ENCODE peak calls at places on chromosomes 5 and 9, in nine cellular contexts. One of them, this sample, is unnamed.

GRCh38 chr9:134698587-134699342 is 57.2 kb downstream of the COL5A1 start:
- DNase-seq in IMR-90: peak; percentile 36
- DNase-seq in sigmoid colon: peak; percentile 86
- DNase-seq in breast epithelium: peak; percentile 22
- DNase-seq in gastrocnemius medialis: no peak
- DNase-seq in A549: peak; percentile 74
- DNase-seq in K562: peak; percentile 77
- DNase-seq in heart left ventricle: peak; percentile 68
- DNase-seq in suprapubic skin: no peak
- DNase-seq in this sample: no peak

GRCh38 chr5:133930824-133931111 is 37.7 kb downstream of the C5orf15 start:
- DNase-seq in sigmoid colon: no peak
- DNase-seq in IMR-90: no peak
- DNase-seq in heart left ventricle: no peak
- DNase-seq in gastrocnemius medialis: no peak
- DNase-seq in K562: no peak
- DNase-seq in breast epithelium: no peak
- DNase-seq in A549: no peak
- DNase-seq in suprapubic skin: no peak
- DNase-seq in this sample: no peak

GRCh38 chr5:135426102-135427082 is 20.8 kb downstream of the DCANP1 start:
- DNase-seq in breast epithelium: no peak
- DNase-seq in A549: peak; percentile 63
- DNase-seq in suprapubic skin: no peak
- DNase-seq in K562: peak; percentile 59
- DNase-seq in heart left ventricle: no peak
- DNase-seq in gastrocnemius medialis: no peak
- DNase-seq in IMR-90: peak; percentile 61
- DNase-seq in sigmoid colon: no peak
- DNase-seq in this sample: no peak

GRCh38 chr5:6634327-6634713 is 1.1 kb downstream of the SRD5A1 start:
- DNase-seq in suprapubic skin: no peak
- DNase-seq in A549: no peak
- DNase-seq in K562: no peak
- DNase-seq in breast epithelium: no peak
- DNase-seq in IMR-90: no peak
- DNase-seq in heart left ventricle: no peak
- DNase-seq in sigmoid colon: no peak
- DNase-seq in gastrocnemius medialis: no peak
- DNase-seq in this sample: no peak

GRCh38 chr9:121652037-121652837 is 803 bp downstream of the DAB2IP start:
- DNase-seq in K562: no peak
- DNase-seq in IMR-90: no peak
- DNase-seq in breast epithelium: no peak
- DNase-seq in heart left ventricle: peak; percentile 64
- DNase-seq in gastrocnemius medialis: no peak
- DNase-seq in A549: no peak
- DNase-seq in suprapubic skin: no peak
- DNase-seq in sigmoid colon: no peak
- DNase-seq in this sample: no peak

GRCh38 chr9:127899200-127899943 is at the start of gene ST6GALNAC6:
- DNase-seq in suprapubic skin: no peak
- DNase-seq in K562: peak; percentile 90
- DNase-seq in heart left ventricle: peak; percentile 81
- DNase-seq in IMR-90: peak; percentile 68
- DNase-seq in sigmoid colon: peak; percentile 85
- DNase-seq in breast epithelium: no peak
- DNase-seq in gastrocnemius medialis: no peak
- DNase-seq in A549: peak; percentile 65
- DNase-seq in this sample: peak; percentile 93

GRCh38 chr5:155898284-155898683 is 428.7 kb upstream of the SGCD start:
- DNase-seq in breast epithelium: no peak
- DNase-seq in heart left ventricle: no peak
- DNase-seq in suprapubic skin: no peak
- DNase-seq in A549: no peak
- DNase-seq in gastrocnemius medialis: no peak
- DNase-seq in sigmoid colon: no peak
- DNase-seq in IMR-90: no peak
- DNase-seq in K562: no peak
- DNase-seq in this sample: no peak

GRCh38 chr5:62578540-62578939 is at the start of gene LRRC70:
- DNase-seq in breast epithelium: no peak
- DNase-seq in K562: no peak
- DNase-seq in gastrocnemius medialis: no peak
- DNase-seq in A549: peak; percentile 27
- DNase-seq in suprapubic skin: no peak
- DNase-seq in sigmoid colon: no peak
- DNase-seq in heart left ventricle: no peak
- DNase-seq in IMR-90: peak; percentile 64
- DNase-seq in this sample: no peak

DNA sequence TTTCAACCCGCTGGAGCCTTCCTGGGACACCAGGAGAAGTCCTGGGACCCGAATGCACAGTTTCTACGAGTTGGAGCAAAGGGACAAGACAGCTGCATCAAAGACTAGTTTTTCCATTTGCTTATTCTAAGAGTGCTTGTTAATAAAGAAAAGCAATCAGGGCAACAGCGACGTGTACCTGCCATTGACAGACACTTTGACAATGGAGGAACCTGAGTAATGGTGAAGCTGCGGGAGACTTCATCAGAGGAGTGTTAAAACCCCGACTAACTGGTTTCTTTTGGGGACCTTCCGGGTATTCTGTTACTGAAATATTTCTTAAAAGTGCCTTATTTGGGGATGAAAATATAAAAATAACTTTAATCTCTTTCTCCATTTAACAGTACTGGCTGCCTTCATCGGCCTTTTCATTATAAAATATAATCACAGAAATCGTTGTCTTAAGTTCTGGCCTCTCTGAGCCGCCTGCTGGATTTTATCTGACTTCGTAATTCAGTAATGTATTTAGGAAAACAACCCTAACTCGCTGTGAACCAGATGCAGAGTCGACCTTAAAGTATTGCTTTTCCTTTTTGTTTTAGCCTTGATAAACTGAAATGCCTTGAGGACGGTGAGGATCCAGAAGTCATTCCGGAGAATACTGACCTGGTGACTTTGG is 781 bp downstream of the SNAPC3 start:
- DNase-seq in IMR-90: peak; percentile 43
- DNase-seq in suprapubic skin: no peak
- DNase-seq in A549: peak; percentile 13
- DNase-seq in gastrocnemius medialis: no peak
- DNase-seq in heart left ventricle: no peak
- DNase-seq in breast epithelium: no peak
- DNase-seq in K562: no peak
- DNase-seq in sigmoid colon: no peak
- DNase-seq in this sample: no peak
- H3K4me3 ChIP-seq in IMR-90: peak overlapping the region; percentile 80
- H3K4me3 ChIP-seq in suprapubic skin: peak overlapping the region; percentile 89
- H3K4me3 ChIP-seq in A549: peak overlapping the region; percentile 79
- H3K4me3 ChIP-seq in gastrocnemius medialis: peak overlapping the region; percentile 100
- H3K4me3 ChIP-seq in heart left ventricle: peak overlapping the region; percentile 95
- H3K4me3 ChIP-seq in breast epithelium: peak overlapping the region; percentile 83
- H3K4me3 ChIP-seq in K562: peak overlapping the region; percentile 96
- H3K4me3 ChIP-seq in sigmoid colon: peak overlapping the region; percentile 94
- H3K4me3 ChIP-seq in this sample: peak overlapping the region; percentile 98

DNA sequence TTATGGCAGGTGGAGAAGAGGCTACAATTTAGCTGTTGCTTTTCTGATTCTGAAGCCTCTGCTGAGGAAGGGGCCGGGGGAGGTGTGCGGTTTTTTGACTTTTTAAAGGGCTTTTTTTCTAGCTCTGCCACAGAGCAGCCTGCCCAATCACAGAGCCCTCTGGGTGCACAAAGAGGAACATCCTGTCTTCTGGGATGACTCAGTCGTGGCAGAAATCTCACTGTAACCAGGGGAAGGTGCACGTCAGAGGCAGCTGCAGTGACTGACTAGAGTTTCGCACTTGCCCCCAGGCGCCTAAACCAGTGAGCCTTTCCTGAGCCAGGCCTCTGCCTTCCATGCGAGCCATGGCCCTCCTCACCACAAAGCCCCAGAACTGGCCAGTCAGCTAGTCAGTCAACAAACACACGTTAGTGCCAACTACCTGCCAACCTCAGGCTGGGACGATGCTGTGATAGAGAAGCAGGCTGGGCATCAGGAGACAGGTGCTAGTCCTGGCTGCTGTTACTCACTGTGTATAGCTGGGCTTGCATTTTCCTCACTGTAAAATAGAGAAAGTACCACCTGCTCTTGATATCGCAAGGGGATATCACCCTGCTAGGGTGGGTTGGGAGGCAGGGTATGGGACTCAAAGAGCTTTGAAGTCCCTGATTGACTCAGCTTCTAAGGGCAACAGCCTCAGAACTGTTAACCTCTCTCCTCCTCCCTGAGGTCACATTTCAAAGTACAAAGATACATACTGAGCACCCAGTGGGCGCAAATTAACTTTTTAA is 2.2 kb downstream of the AKNA start:
- DNase-seq in IMR-90: peak; percentile 95
- DNase-seq in breast epithelium: peak; percentile 82
- DNase-seq in K562: no peak
- DNase-seq in suprapubic skin: peak; percentile 87
- DNase-seq in A549: peak; percentile 24
- DNase-seq in gastrocnemius medialis: peak; percentile 67
- DNase-seq in sigmoid colon: peak; percentile 89
- DNase-seq in heart left ventricle: peak; percentile 79
- DNase-seq in this sample: peak; percentile 81
- TF ChIP-seq POLR2A in IMR-90: no peak
- TF ChIP-seq POLR2A in breast epithelium: no peak
- TF ChIP-seq POLR2A in K562: no peak
- TF ChIP-seq POLR2A in suprapubic skin: no peak
- TF ChIP-seq POLR2A in A549: no peak
- TF ChIP-seq POLR2A in gastrocnemius medialis: peak; percentile 67
- TF ChIP-seq POLR2A in sigmoid colon: no peak
- TF ChIP-seq POLR2A in heart left ventricle: no peak
- TF ChIP-seq POLR2A in this sample: no peak

GRCh38 chr9:96441798-96442445 is 8.0 kb upstream of the HABP4 start:
- DNase-seq in IMR-90: peak; percentile 23
- DNase-seq in K562: peak; percentile 30
- DNase-seq in sigmoid colon: no peak
- DNase-seq in A549: peak; percentile 56
- DNase-seq in suprapubic skin: no peak
- DNase-seq in gastrocnemius medialis: no peak
- DNase-seq in heart left ventricle: no peak
- DNase-seq in breast epithelium: no peak
- DNase-seq in this sample: no peak
- TF ChIP-seq CTCF in IMR-90: peak; percentile 44
- TF ChIP-seq CTCF in K562: peak; percentile 90
- TF ChIP-seq CTCF in sigmoid colon: no peak
- TF ChIP-seq CTCF in A549: peak; percentile 50
- TF ChIP-seq CTCF in suprapubic skin: no peak
- TF ChIP-seq CTCF in gastrocnemius medialis: peak; percentile 55
- TF ChIP-seq CTCF in heart left ventricle: peak; percentile 49
- TF ChIP-seq CTCF in breast epithelium: peak; percentile 18
- TF ChIP-seq CTCF in this sample: no peak

DNA sequence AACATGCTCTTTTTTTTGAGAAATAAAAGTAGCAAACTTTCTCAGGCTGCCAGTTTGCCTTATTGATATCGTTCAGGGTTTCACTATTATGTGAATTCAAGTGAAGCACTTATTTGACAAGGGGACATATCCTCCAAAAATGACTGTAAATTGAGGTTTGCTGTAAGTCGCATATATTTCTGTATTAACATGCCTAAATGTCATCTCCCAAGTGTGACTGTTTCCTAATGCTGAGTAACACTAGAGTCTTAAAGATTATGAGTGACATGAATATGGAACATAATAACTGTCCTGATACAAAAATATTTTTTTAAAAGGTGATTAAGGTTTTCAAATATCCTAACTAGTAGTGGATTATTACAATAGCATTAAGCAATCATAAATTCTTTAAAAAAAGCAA is 3.7 kb downstream of the NFIB start:
- DNase-seq in A549: no peak
- DNase-seq in gastrocnemius medialis: no peak
- DNase-seq in breast epithelium: no peak
- DNase-seq in K562: no peak
- DNase-seq in heart left ventricle: no peak
- DNase-seq in sigmoid colon: no peak
- DNase-seq in suprapubic skin: no peak
- DNase-seq in IMR-90: no peak
- DNase-seq in this sample: no peak
- H3K4me3 ChIP-seq in A549: peak overlapping the region; percentile 68
- H3K4me3 ChIP-seq in gastrocnemius medialis: peak overlapping the region; percentile 87
- H3K4me3 ChIP-seq in breast epithelium: peak overlapping the region; percentile 73
- H3K4me3 ChIP-seq in K562: no peak overlapping the region
- H3K4me3 ChIP-seq in heart left ventricle: peak overlapping the region; percentile 84
- H3K4me3 ChIP-seq in sigmoid colon: peak overlapping the region; percentile 62
- H3K4me3 ChIP-seq in suprapubic skin: peak overlapping the region; percentile 71
- H3K4me3 ChIP-seq in IMR-90: no peak overlapping the region
- H3K4me3 ChIP-seq in this sample: no peak overlapping the region

DNA sequence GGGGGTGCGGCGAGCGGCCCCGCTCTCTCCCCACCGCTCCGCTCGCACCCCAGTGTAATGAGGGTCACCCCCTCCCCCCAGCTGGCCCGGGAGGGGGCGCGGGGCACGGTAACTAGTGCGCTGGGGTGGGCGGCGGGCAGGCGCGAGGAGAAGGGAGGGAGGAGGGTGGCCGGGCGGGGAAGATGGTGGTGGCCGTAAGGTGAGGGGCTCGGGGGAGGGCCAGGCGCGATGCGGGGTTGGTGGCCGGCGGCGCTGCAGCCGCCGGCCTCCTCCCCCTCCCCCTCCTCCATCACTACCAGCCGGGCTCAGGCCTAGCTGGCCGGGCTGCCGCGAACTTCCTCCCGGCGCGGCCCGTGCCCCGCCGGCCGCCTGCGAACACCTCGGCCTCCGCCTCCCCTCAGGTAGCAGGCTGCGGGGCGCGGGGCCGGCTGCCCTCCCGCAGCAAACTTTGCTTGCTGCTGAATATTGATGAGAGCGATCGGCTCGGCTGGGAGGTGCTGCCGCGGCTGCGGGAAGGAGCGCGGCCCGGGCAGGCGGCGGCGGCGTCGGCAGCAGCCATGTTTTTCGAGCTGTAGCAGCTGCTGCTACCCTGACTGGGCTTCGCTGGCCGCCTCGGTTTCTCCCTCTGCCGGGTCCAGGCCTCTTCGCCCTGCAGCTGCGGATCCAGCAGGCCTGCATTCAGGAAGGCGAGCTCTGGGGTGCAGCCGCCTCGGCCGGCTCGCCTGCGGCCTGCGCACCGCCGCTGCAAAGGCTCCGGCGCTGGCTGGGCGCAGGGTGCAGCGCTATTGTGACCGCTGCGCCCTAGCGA is 476 bp downstream of the NSD1 start:
- DNase-seq in K562: peak; percentile 82
- DNase-seq in IMR-90: peak; percentile 29
- DNase-seq in gastrocnemius medialis: peak; percentile 10
- DNase-seq in breast epithelium: no peak
- DNase-seq in sigmoid colon: peak; percentile 80
- DNase-seq in suprapubic skin: no peak
- DNase-seq in A549: peak; percentile 63
- DNase-seq in heart left ventricle: peak; percentile 65
- DNase-seq in this sample: no peak
- TF ChIP-seq POLR2A in K562: peak; percentile 71
- TF ChIP-seq POLR2A in IMR-90: no peak
- TF ChIP-seq POLR2A in gastrocnemius medialis: no peak
- TF ChIP-seq POLR2A in breast epithelium: peak; percentile 23
- TF ChIP-seq POLR2A in sigmoid colon: peak; percentile 18
- TF ChIP-seq POLR2A in suprapubic skin: no peak
- TF ChIP-seq POLR2A in A549: peak; percentile 17
- TF ChIP-seq POLR2A in heart left ventricle: no peak
- TF ChIP-seq POLR2A in this sample: no peak

GRCh38 chr9:36793277-36793676 is 220.6 kb downstream of the MELK start:
- DNase-seq in K562: peak; percentile 41
- DNase-seq in A549: peak; percentile 33
- DNase-seq in breast epithelium: no peak
- DNase-seq in gastrocnemius medialis: no peak
- DNase-seq in suprapubic skin: no peak
- DNase-seq in sigmoid colon: no peak
- DNase-seq in heart left ventricle: no peak
- DNase-seq in IMR-90: no peak
- DNase-seq in this sample: no peak
- TF ChIP-seq CTCF in K562: peak; percentile 40
- TF ChIP-seq CTCF in A549: no peak
- TF ChIP-seq CTCF in breast epithelium: no peak
- TF ChIP-seq CTCF in gastrocnemius medialis: no peak
- TF ChIP-seq CTCF in suprapubic skin: no peak
- TF ChIP-seq CTCF in sigmoid colon: no peak
- TF ChIP-seq CTCF in heart left ventricle: no peak
- TF ChIP-seq CTCF in IMR-90: no peak
- TF ChIP-seq CTCF in this sample: no peak